ENCODE peak calls at places on chromosomes 6 and 20, in eight cellular contexts. One of them, this sample, is unnamed. For H3K36me3, the result is how much of the 10 kb centered on the place peaks cover.

GRCh38 chr20:15611579-15611978 is 961.7 kb downstream of the KIF16B start:
- DNase-seq in lower lobe of right lung: no peak
- DNase-seq in GM23338: no peak
- DNase-seq in H1: no peak
- DNase-seq in hepatocyte: no peak
- DNase-seq in endothelial cell of umbilical vein: no peak
- DNase-seq in aorta: no peak
- DNase-seq in tibial artery: no peak
- DNase-seq in this sample: no peak

GRCh38 chr6:125067552-125067951 is 86.0 kb upstream of the TPD52L1 start:
- DNase-seq in lower lobe of right lung: no peak
- DNase-seq in GM23338: no peak
- DNase-seq in H1: no peak
- DNase-seq in hepatocyte: no peak
- DNase-seq in endothelial cell of umbilical vein: no peak
- DNase-seq in aorta: no peak
- DNase-seq in tibial artery: no peak
- DNase-seq in this sample: no peak

GRCh38 chr6:87407531-87407895 is 259 bp upstream of the CFAP206 start:
- DNase-seq in lower lobe of right lung: no peak
- DNase-seq in GM23338: peak
- DNase-seq in H1: no peak
- DNase-seq in hepatocyte: peak
- DNase-seq in endothelial cell of umbilical vein: peak
- DNase-seq in aorta: no peak
- DNase-seq in tibial artery: no peak
- DNase-seq in this sample: no peak

GRCh38 chr20:52405417-52405816 is 213.8 kb upstream of the ZFP64 start:
- DNase-seq in lower lobe of right lung: no peak
- DNase-seq in GM23338: no peak
- DNase-seq in H1: no peak
- DNase-seq in hepatocyte: no peak
- DNase-seq in endothelial cell of umbilical vein: no peak
- DNase-seq in aorta: no peak
- DNase-seq in tibial artery: no peak
- DNase-seq in this sample: no peak

GRCh38 chr20:62772618-62772993 is 23.7 kb upstream of the MRGBP start:
- DNase-seq in lower lobe of right lung: no peak
- DNase-seq in GM23338: no peak
- DNase-seq in H1: no peak
- DNase-seq in hepatocyte: no peak
- DNase-seq in endothelial cell of umbilical vein: no peak
- DNase-seq in aorta: peak
- DNase-seq in tibial artery: no peak
- DNase-seq in this sample: no peak

GRCh38 chr20:25248501-25249172 is 752 bp downstream of the PYGB start:
- DNase-seq in lower lobe of right lung: no peak
- DNase-seq in GM23338: peak
- DNase-seq in H1: no peak
- DNase-seq in hepatocyte: peak
- DNase-seq in endothelial cell of umbilical vein: peak
- DNase-seq in aorta: peak
- DNase-seq in tibial artery: peak
- DNase-seq in this sample: peak

GRCh38 chr6:17339308-17339670 is 54.1 kb upstream of the CAP2 start:
- DNase-seq in lower lobe of right lung: no peak
- DNase-seq in GM23338: no peak
- DNase-seq in H1: no peak
- DNase-seq in hepatocyte: no peak
- DNase-seq in endothelial cell of umbilical vein: no peak
- DNase-seq in aorta: no peak
- DNase-seq in tibial artery: no peak
- DNase-seq in this sample: no peak

GRCh38 chr20:37364927-37365272 is 19.0 kb downstream of the SRC start:
- DNase-seq in lower lobe of right lung: no peak
- DNase-seq in GM23338: no peak
- DNase-seq in H1: no peak
- DNase-seq in hepatocyte: no peak
- DNase-seq in endothelial cell of umbilical vein: no peak
- DNase-seq in aorta: no peak
- DNase-seq in tibial artery: no peak
- DNase-seq in this sample: peak

GRCh38 chr6:149425754-149426153 is 25.7 kb downstream of the SUMO4 start:
- DNase-seq in lower lobe of right lung: no peak
- DNase-seq in GM23338: no peak
- DNase-seq in H1: no peak
- DNase-seq in hepatocyte: no peak
- DNase-seq in endothelial cell of umbilical vein: no peak
- DNase-seq in aorta: no peak
- DNase-seq in tibial artery: no peak
- DNase-seq in this sample: no peak

GRCh38 chr6:30970946-30971345 is 12.6 kb upstream of the MUC21 start:
- DNase-seq in lower lobe of right lung: no peak
- DNase-seq in GM23338: no peak
- DNase-seq in H1: no peak
- DNase-seq in hepatocyte: no peak
- DNase-seq in endothelial cell of umbilical vein: no peak
- DNase-seq in aorta: no peak
- DNase-seq in tibial artery: no peak
- DNase-seq in this sample: no peak

GRCh38 chr6:161922631-161923119 is 648.8 kb upstream of the AGPAT4 start:
- DNase-seq in lower lobe of right lung: no peak
- DNase-seq in GM23338: peak
- DNase-seq in H1: no peak
- DNase-seq in hepatocyte: peak
- DNase-seq in endothelial cell of umbilical vein: peak
- DNase-seq in aorta: no peak
- DNase-seq in tibial artery: no peak
- DNase-seq in this sample: peak

GRCh38 chr6:116217069-116217468 is 36.8 kb downstream of the TSPYL4 start:
- DNase-seq in lower lobe of right lung: no peak
- DNase-seq in GM23338: peak
- DNase-seq in H1: no peak
- DNase-seq in hepatocyte: peak
- DNase-seq in endothelial cell of umbilical vein: peak
- DNase-seq in aorta: no peak
- DNase-seq in tibial artery: no peak
- DNase-seq in this sample: no peak

GRCh38 chr6:56851104-56851503 is 103.8 kb upstream of the BEND6 start:
- DNase-seq in lower lobe of right lung: no peak
- DNase-seq in GM23338: peak
- DNase-seq in H1: no peak
- DNase-seq in hepatocyte: peak
- DNase-seq in endothelial cell of umbilical vein: peak
- DNase-seq in aorta: no peak
- DNase-seq in tibial artery: no peak
- DNase-seq in this sample: peak
- H3K4me3 ChIP-seq in lower lobe of right lung: peak
- H3K4me3 ChIP-seq in GM23338: peak
- H3K4me3 ChIP-seq in H1: peak
- H3K4me3 ChIP-seq in hepatocyte: peak
- H3K4me3 ChIP-seq in endothelial cell of umbilical vein: peak
- H3K4me3 ChIP-seq in aorta: peak
- H3K4me3 ChIP-seq in tibial artery: peak
- H3K4me3 ChIP-seq in this sample: peak

DNA sequence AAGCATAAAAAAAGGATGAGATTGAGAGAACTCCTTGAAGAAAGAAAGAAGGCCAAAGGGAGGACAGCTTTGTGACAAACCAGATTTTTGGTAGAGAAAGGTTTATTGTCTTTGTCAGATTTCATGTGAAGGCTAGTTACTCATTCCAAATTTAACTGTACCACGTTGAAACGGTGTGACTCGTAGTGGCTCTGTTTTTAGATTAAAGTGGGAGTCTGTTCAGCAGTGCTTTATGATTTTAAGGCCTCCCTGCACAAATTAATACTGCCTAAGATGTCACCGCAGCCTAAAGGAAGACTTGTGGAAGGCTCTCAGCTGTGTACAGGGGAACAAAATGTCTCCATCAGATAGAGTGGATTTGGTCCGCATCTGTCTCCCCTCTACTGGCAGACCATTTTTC is 35.9 kb downstream of the CDC40 start:
- DNase-seq in lower lobe of right lung: no peak
- DNase-seq in GM23338: no peak
- DNase-seq in H1: no peak
- DNase-seq in hepatocyte: no peak
- DNase-seq in endothelial cell of umbilical vein: no peak
- DNase-seq in aorta: no peak
- DNase-seq in tibial artery: no peak
- DNase-seq in this sample: no peak
- H3K36me3 ChIP-seq in lower lobe of right lung: half or more
- H3K36me3 ChIP-seq in GM23338: under half
- H3K36me3 ChIP-seq in H1: half or more
- H3K36me3 ChIP-seq in hepatocyte: under half
- H3K36me3 ChIP-seq in endothelial cell of umbilical vein: under half
- H3K36me3 ChIP-seq in aorta: under half
- H3K36me3 ChIP-seq in tibial artery: half or more
- H3K36me3 ChIP-seq in this sample: under half

GRCh38 chr20:40072907-40073306 is 616.1 kb downstream of the MAFB start:
- DNase-seq in lower lobe of right lung: no peak
- DNase-seq in GM23338: no peak
- DNase-seq in H1: no peak
- DNase-seq in hepatocyte: no peak
- DNase-seq in endothelial cell of umbilical vein: no peak
- DNase-seq in aorta: no peak
- DNase-seq in tibial artery: no peak
- DNase-seq in this sample: no peak
- H3K4me3 ChIP-seq in lower lobe of right lung: no peak
- H3K4me3 ChIP-seq in GM23338: no peak
- H3K4me3 ChIP-seq in H1: no peak
- H3K4me3 ChIP-seq in hepatocyte: no peak
- H3K4me3 ChIP-seq in endothelial cell of umbilical vein: no peak
- H3K4me3 ChIP-seq in aorta: no peak
- H3K4me3 ChIP-seq in tibial artery: no peak
- H3K4me3 ChIP-seq in this sample: no peak

GRCh38 chr20:2480381-2480780 is 9.8 kb upstream of the SNRPB start:
- DNase-seq in lower lobe of right lung: no peak
- DNase-seq in GM23338: no peak
- DNase-seq in H1: no peak
- DNase-seq in hepatocyte: no peak
- DNase-seq in endothelial cell of umbilical vein: no peak
- DNase-seq in aorta: no peak
- DNase-seq in tibial artery: no peak
- DNase-seq in this sample: no peak

GRCh38 chr20:2485080-2485479 is 14.5 kb upstream of the SNRPB start:
- DNase-seq in lower lobe of right lung: no peak
- DNase-seq in GM23338: no peak
- DNase-seq in H1: no peak
- DNase-seq in hepatocyte: no peak
- DNase-seq in endothelial cell of umbilical vein: no peak
- DNase-seq in aorta: no peak
- DNase-seq in tibial artery: no peak
- DNase-seq in this sample: no peak

GRCh38 chr20:2485662-2486061 is 15.1 kb upstream of the SNRPB start:
- DNase-seq in lower lobe of right lung: no peak
- DNase-seq in GM23338: no peak
- DNase-seq in H1: no peak
- DNase-seq in hepatocyte: no peak
- DNase-seq in endothelial cell of umbilical vein: no peak
- DNase-seq in aorta: no peak
- DNase-seq in tibial artery: no peak
- DNase-seq in this sample: no peak

GRCh38 chr20:2483504-2483903 is 12.9 kb upstream of the SNRPB start:
- DNase-seq in lower lobe of right lung: no peak
- DNase-seq in GM23338: no peak
- DNase-seq in H1: no peak
- DNase-seq in hepatocyte: no peak
- DNase-seq in endothelial cell of umbilical vein: no peak
- DNase-seq in aorta: no peak
- DNase-seq in tibial artery: no peak
- DNase-seq in this sample: no peak
- H3K36me3 ChIP-seq in lower lobe of right lung: half or more
- H3K36me3 ChIP-seq in GM23338: under half
- H3K36me3 ChIP-seq in H1: under half
- H3K36me3 ChIP-seq in hepatocyte: under half
- H3K36me3 ChIP-seq in endothelial cell of umbilical vein: under half
- H3K36me3 ChIP-seq in aorta: under half
- H3K36me3 ChIP-seq in tibial artery: half or more
- H3K36me3 ChIP-seq in this sample: under half

GRCh38 chr6:142014515-142014914 is 118.2 kb upstream of the GJE1 start:
- DNase-seq in lower lobe of right lung: no peak
- DNase-seq in GM23338: no peak
- DNase-seq in H1: no peak
- DNase-seq in hepatocyte: no peak
- DNase-seq in endothelial cell of umbilical vein: peak
- DNase-seq in aorta: peak
- DNase-seq in tibial artery: no peak
- DNase-seq in this sample: no peak
- H3K4me3 ChIP-seq in lower lobe of right lung: no peak
- H3K4me3 ChIP-seq in GM23338: peak
- H3K4me3 ChIP-seq in H1: no peak
- H3K4me3 ChIP-seq in hepatocyte: no peak
- H3K4me3 ChIP-seq in endothelial cell of umbilical vein: no peak
- H3K4me3 ChIP-seq in aorta: no peak
- H3K4me3 ChIP-seq in tibial artery: no peak
- H3K4me3 ChIP-seq in this sample: no peak

GRCh38 chr6:107083921-107084320 is 31.4 kb downstream of the BEND3 start:
- DNase-seq in lower lobe of right lung: no peak
- DNase-seq in GM23338: no peak
- DNase-seq in H1: no peak
- DNase-seq in hepatocyte: no peak
- DNase-seq in endothelial cell of umbilical vein: no peak
- DNase-seq in aorta: no peak
- DNase-seq in tibial artery: no peak
- DNase-seq in this sample: no peak
- H3K36me3 ChIP-seq in lower lobe of right lung: under half
- H3K36me3 ChIP-seq in GM23338: under half
- H3K36me3 ChIP-seq in H1: under half
- H3K36me3 ChIP-seq in hepatocyte: under half
- H3K36me3 ChIP-seq in endothelial cell of umbilical vein: under half
- H3K36me3 ChIP-seq in aorta: under half
- H3K36me3 ChIP-seq in tibial artery: under half
- H3K36me3 ChIP-seq in this sample: under half

DNA sequence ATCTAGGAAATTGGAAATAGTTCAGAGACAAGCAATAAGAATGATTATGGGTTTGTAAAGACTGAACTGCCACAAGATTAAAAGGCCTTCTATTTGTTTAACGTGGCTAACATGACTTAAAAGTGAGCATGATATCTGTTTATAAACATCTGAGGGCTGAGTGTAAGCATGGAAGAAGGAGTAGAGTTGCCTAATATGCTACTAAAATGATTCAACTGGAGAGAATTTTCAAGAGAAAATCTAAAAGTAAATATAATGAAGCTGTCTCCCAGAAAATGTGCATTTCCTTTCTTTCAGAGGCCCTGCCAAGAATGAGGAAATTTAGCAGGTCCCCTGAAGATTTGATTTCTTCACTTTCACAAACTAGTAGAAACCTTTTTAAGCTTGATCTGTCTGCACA is 4.3 kb upstream of the EYA4 start:
- DNase-seq in lower lobe of right lung: no peak
- DNase-seq in GM23338: no peak
- DNase-seq in H1: no peak
- DNase-seq in hepatocyte: no peak
- DNase-seq in endothelial cell of umbilical vein: no peak
- DNase-seq in aorta: no peak
- DNase-seq in tibial artery: no peak
- DNase-seq in this sample: no peak
- H3K4me3 ChIP-seq in lower lobe of right lung: no peak
- H3K4me3 ChIP-seq in GM23338: no peak
- H3K4me3 ChIP-seq in H1: no peak
- H3K4me3 ChIP-seq in hepatocyte: no peak
- H3K4me3 ChIP-seq in endothelial cell of umbilical vein: no peak
- H3K4me3 ChIP-seq in aorta: no peak
- H3K4me3 ChIP-seq in tibial artery: no peak
- H3K4me3 ChIP-seq in this sample: no peak

This sample was measured in H7.